ENCODE peak calls at places on chromosomes 3 and 15, in four cellular contexts. One of them, this sample, is unnamed.

GRCh38 chr3:106247902-106248684 is 379.3 kb upstream of the CBLB start:
- DNase-seq in K562: no peak
- DNase-seq in HepG2: no peak
- DNase-seq in HCT116: no peak
- DNase-seq in this sample: no peak

GRCh38 chr3:53101956-53102355 is 28.3 kb downstream of the RFT1 start:
- DNase-seq in K562: no peak
- DNase-seq in HepG2: no peak
- DNase-seq in HCT116: no peak
- DNase-seq in this sample: no peak

GRCh38 chr15:98854496-98854895 is 153.1 kb downstream of the PGPEP1L start:
- DNase-seq in K562: no peak
- DNase-seq in HepG2: no peak
- DNase-seq in HCT116: no peak
- DNase-seq in this sample: no peak

GRCh38 chr3:131550562-131551188 is 47.9 kb upstream of the MRPL3 start:
- DNase-seq in K562: no peak
- DNase-seq in HepG2: no peak
- DNase-seq in HCT116: no peak
- DNase-seq in this sample: no peak

GRCh38 chr3:64518496-64518895 is 169.3 kb downstream of the ADAMTS9 start:
- DNase-seq in K562: no peak
- DNase-seq in HepG2: no peak
- DNase-seq in HCT116: no peak
- DNase-seq in this sample: no peak

GRCh38 chr3:105328338-105328730 is 38.4 kb upstream of the ALCAM start:
- DNase-seq in K562: no peak
- DNase-seq in HepG2: no peak
- DNase-seq in HCT116: no peak
- DNase-seq in this sample: no peak

GRCh38 chr15:96262497-96263268 is 67.8 kb upstream of the NR2F2 start:
- DNase-seq in K562: no peak
- DNase-seq in HepG2: no peak
- DNase-seq in HCT116: no peak
- DNase-seq in this sample: no peak

GRCh38 chr3:32934150-32934742 is 17.2 kb upstream of the CCR4 start:
- DNase-seq in K562: no peak
- DNase-seq in HepG2: no peak
- DNase-seq in HCT116: peak
- DNase-seq in this sample: no peak

GRCh38 chr3:162166543-162166942 is 669.9 kb downstream of the OTOL1 start:
- DNase-seq in K562: no peak
- DNase-seq in HepG2: no peak
- DNase-seq in HCT116: no peak
- DNase-seq in this sample: no peak

GRCh38 chr15:70290708-70291107 is 193.0 kb upstream of the TLE3 start:
- DNase-seq in K562: no peak
- DNase-seq in HepG2: no peak
- DNase-seq in HCT116: no peak
- DNase-seq in this sample: no peak

GRCh38 chr3:39098473-39099000 is 8.9 kb downstream of the GORASP1 start:
- DNase-seq in K562: no peak
- DNase-seq in HepG2: no peak
- DNase-seq in HCT116: no peak
- DNase-seq in this sample: no peak

GRCh38 chr3:5809811-5810210 is 622.3 kb downstream of the EDEM1 start:
- DNase-seq in K562: no peak
- DNase-seq in HepG2: no peak
- DNase-seq in HCT116: no peak
- DNase-seq in this sample: no peak

GRCh38 chr15:78384651-78385050 is 44.5 kb downstream of the CRABP1 start:
- DNase-seq in K562: no peak
- DNase-seq in HepG2: no peak
- DNase-seq in HCT116: no peak
- DNase-seq in this sample: no peak

GRCh38 chr3:160792445-160793039 is 36.5 kb downstream of the PPM1L start:
- DNase-seq in K562: no peak
- DNase-seq in HepG2: no peak
- DNase-seq in HCT116: no peak
- DNase-seq in this sample: no peak

GRCh38 chr3:13145131-13145825 is 72.0 kb upstream of the IQSEC1 start:
- DNase-seq in K562: peak
- DNase-seq in HepG2: peak
- DNase-seq in HCT116: peak
- DNase-seq in this sample: no peak

GRCh38 chr3:156749244-156749643 is 74.9 kb downstream of the TIPARP start:
- DNase-seq in K562: no peak
- DNase-seq in HepG2: peak
- DNase-seq in HCT116: no peak
- DNase-seq in this sample: no peak

DNA sequence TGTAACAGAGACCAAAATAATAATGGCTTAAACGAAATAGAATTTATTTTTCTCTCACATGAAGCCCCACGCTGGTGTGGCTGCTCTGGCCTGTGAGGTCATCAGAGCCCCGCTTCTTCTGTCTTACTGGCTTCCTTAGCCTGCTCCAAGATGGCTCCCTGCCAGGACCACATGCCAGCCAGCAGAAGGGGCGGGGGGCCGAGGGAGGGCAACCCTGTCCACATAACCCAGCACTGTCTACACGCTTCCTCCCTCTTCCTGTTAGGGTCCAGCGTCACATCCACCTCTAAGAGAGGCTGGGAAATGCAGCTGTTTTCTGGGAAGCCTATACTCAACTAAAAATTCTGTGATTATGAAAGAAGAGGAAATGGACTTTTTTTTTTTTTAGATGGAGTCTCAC is 107.9 kb upstream of the DLG1 start:
- DNase-seq in K562: no peak
- DNase-seq in HepG2: no peak
- DNase-seq in HCT116: no peak
- DNase-seq in this sample: no peak
- TF ChIP-seq POLR2AphosphoS5 in K562: no peak
- TF ChIP-seq POLR2AphosphoS5 in HepG2: no peak
- TF ChIP-seq POLR2AphosphoS5 in HCT116: no peak
- TF ChIP-seq POLR2AphosphoS5 in this sample: no peak

GRCh38 chr15:58229297-58229768 is 91.2 kb downstream of the AQP9 start:
- DNase-seq in K562: no peak
- DNase-seq in HepG2: peak
- DNase-seq in HCT116: no peak
- DNase-seq in this sample: no peak

GRCh38 chr15:58235961-58236360 is 97.8 kb downstream of the AQP9 start:
- DNase-seq in K562: no peak
- DNase-seq in HepG2: no peak
- DNase-seq in HCT116: no peak
- DNase-seq in this sample: no peak

GRCh38 chr15:58232273-58233065 is 94.3 kb downstream of the AQP9 start:
- DNase-seq in K562: no peak
- DNase-seq in HepG2: no peak
- DNase-seq in HCT116: no peak
- DNase-seq in this sample: no peak

GRCh38 chr15:58228708-58229107 is 90.5 kb downstream of the AQP9 start:
- DNase-seq in K562: no peak
- DNase-seq in HepG2: no peak
- DNase-seq in HCT116: no peak
- DNase-seq in this sample: no peak

GRCh38 chr15:58233341-58233740 is 95.2 kb downstream of the AQP9 start:
- DNase-seq in K562: no peak
- DNase-seq in HepG2: no peak
- DNase-seq in HCT116: no peak
- DNase-seq in this sample: no peak
- TF ChIP-seq TCF7L2 in K562: no peak
- TF ChIP-seq TCF7L2 in HepG2: no peak
- TF ChIP-seq TCF7L2 in HCT116: no peak
- TF ChIP-seq TCF7L2 in this sample: no peak

DNA sequence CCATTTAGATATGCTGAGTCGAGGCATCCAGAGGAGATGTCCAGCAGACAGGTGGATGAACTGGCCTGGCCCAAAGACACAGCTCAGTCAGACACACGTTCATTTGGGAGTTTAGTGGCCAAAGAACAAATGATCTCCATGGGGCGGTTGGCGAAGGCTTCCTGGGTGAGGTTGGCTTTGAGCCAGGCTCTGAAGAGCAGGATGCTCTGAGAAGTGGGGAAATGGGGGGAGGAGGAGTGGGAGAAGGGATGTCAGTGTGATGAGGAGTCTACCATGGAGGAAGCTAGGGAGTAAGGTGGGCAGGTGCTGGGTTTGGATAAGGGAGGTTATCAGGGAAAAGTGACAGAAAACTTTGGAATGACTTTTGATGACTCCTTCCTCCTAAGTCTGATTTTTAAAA is 47.5 kb upstream of the VILL start:
- DNase-seq in K562: no peak
- DNase-seq in HepG2: no peak
- DNase-seq in HCT116: no peak
- DNase-seq in this sample: no peak
- TF ChIP-seq POLR2AphosphoS5 in K562: no peak
- TF ChIP-seq POLR2AphosphoS5 in HepG2: no peak
- TF ChIP-seq POLR2AphosphoS5 in HCT116: no peak
- TF ChIP-seq POLR2AphosphoS5 in this sample: no peak

DNA sequence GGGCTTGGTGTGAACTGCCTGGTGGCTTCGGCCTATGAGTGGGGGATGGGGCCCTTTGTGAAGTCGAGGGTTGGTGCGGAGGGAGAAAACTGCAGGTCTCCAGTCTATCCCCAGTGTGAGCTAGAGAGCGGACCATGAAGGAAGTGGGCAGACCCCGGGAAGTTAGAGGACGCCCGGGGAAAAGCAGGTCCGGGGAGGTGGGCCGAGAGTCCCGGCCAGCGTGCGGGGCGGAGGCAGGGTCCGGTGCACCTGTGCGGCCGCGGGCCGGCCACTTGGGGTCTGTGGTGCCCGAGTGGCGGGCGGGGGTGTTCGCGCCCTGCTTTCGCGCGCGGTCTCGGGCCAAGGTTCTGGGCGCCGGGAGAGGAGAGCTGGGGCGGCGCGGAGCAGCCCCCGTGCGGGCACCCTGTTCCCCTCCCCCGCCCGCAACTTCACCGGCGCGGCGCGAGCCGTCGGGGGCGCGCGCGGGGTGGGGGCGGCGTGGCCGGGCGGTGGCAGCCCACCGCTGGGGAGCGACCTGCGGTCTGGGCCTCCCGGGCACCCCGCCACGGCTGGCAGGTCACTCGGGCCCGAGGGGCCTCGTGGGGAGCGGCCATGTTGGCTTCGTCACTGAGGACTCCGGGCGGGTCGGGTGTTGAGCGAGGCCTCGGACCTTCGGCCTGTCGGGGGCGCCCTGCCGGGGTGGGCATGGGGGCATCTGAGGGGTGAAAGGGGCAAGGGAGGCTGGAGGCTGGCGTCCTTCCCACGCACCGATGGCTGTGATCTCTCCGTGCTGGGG is 4.8 kb downstream of the UBE2E1 start:
- DNase-seq in K562: peak
- DNase-seq in HepG2: peak
- DNase-seq in HCT116: no peak
- DNase-seq in this sample: no peak
- TF ChIP-seq TCF7L2 in K562: no peak
- TF ChIP-seq TCF7L2 in HepG2: no peak
- TF ChIP-seq TCF7L2 in HCT116: no peak
- TF ChIP-seq TCF7L2 in this sample: no peak

DNA sequence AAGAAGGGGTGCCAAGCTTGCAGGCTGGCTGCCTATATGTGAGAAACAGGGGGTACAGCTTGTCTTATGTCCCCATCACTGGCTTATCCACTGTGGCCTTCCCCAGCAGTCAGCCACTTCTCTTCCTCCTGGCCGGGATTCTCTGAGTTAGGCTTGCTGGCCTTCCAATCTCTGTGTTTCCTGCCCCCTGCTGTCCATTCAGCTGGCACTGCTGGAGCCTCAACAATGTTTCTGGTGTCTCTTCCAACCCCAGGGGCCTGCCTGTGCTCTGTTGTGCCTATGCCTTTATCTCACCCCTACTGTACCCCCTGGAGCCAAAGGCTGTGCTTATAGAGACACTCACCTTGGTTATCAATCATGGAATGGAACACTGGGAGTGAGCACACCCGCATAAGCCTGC is 36.5 kb downstream of the ANAPC13 start:
- DNase-seq in K562: no peak
- DNase-seq in HepG2: peak
- DNase-seq in HCT116: no peak
- DNase-seq in this sample: no peak
- TF ChIP-seq POLR2AphosphoS5 in K562: no peak
- TF ChIP-seq POLR2AphosphoS5 in HepG2: no peak
- TF ChIP-seq POLR2AphosphoS5 in HCT116: no peak
- TF ChIP-seq POLR2AphosphoS5 in this sample: no peak

DNA sequence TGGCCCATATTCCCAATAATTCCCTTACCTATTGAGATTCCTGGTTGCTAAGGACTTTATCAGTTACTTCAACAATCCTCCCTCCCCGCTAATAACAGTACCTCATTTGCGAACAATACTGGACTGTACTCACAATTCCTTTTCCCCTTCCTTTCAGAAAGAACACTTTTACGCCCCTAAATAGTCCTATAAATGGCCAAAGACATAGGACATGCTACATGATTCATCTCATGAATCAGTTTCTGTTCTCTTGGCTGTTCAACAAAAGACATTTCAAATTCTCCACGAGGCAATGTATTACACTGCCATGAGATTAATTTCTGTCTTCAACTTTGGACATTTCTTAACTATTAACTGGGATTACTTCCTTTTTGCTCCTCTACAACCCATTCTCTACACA is 264.4 kb downstream of the TIGIT start:
- DNase-seq in K562: no peak
- DNase-seq in HepG2: no peak
- DNase-seq in HCT116: no peak
- DNase-seq in this sample: no peak
- TF ChIP-seq TCF7L2 in K562: no peak
- TF ChIP-seq TCF7L2 in HepG2: no peak
- TF ChIP-seq TCF7L2 in HCT116: no peak
- TF ChIP-seq TCF7L2 in this sample: no peak

GRCh38 chr15:82046668-82047492 is 1.1 kb upstream of the MEX3B start:
- DNase-seq in K562: peak
- DNase-seq in HepG2: peak
- DNase-seq in HCT116: peak
- DNase-seq in this sample: peak
- TF ChIP-seq POLR2AphosphoS5 in K562: no peak
- TF ChIP-seq POLR2AphosphoS5 in HepG2: no peak
- TF ChIP-seq POLR2AphosphoS5 in HCT116: no peak
- TF ChIP-seq POLR2AphosphoS5 in this sample: peak

DNA sequence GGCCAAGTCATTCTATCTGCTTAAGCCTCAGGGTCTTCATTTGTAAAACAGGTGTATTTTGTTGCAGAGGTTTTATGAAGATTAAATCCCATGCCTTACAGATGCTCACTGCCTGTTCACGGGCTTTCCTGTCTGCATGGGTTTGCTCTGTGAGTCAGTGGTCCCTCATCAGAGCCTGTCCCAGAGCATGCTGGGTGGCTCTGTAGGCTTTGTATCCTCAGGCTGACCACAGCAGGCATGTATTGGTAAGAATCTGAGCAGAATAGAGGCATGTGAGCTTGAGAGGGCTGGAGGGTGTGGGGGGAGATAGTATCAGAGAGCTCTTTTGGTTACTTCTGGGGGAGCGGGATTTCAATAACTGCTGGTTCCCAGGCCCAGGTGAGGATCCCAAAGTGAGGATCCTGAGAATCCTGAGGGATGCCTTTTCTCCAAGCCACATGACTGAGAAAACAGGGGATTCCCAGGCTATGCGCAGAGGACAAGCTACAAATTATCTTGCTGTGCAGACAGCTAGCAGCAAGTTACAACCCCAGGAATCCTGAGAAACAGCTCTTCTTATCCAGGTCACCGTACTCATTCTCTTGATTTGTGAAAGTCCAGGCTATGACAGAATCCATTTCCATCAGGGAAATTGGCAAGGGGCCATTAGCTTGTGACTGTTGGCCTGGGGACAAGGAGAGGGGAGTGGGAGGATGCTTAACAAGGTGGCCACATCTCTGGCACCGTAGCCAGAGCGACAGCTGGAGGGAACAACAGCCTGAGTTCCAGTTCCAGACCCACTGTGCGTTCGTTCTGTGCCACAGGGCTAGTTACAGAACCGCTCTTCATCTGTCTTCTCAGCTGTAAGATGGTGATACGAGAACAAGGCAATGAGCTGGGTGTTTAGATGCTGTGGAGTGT is 45.1 kb upstream of the PLXNA1 start:
- DNase-seq in K562: no peak
- DNase-seq in HepG2: no peak
- DNase-seq in HCT116: no peak
- DNase-seq in this sample: no peak
- TF ChIP-seq TCF7L2 in K562: no peak
- TF ChIP-seq TCF7L2 in HepG2: no peak
- TF ChIP-seq TCF7L2 in HCT116: no peak
- TF ChIP-seq TCF7L2 in this sample: no peak

This sample was measured in Panc1.